ENCODE peak calls at places on chromosomes 4 and X, in five cellular contexts. O is OCI-LY7, Z is GM12865, F is astrocyte of the cerebellum, R is coronary artery. D is an unnamed sample.

GRCh38 chrX:52422884-52423283 is 54.1 kb downstream of the XAGE2 start:
- DNase-seq in Z (no peak), F (peak), R (no peak), O (no peak), D (peak)

GRCh38 chr4:53592686-53593641 is 1.7 kb upstream of the LNX1 start:
- DNase-seq in R (no peak), O (no peak), Z (no peak), F (no peak), D (no peak)

GRCh38 chr4:140095694-140096482 is 58.1 kb downstream of the MAML3 start:
- DNase-seq in O (peak), R (no peak), F (peak), Z (no peak), D (peak)

GRCh38 chr4:121794505-121795192 is 6.5 kb upstream of the EXOSC9 start:
- DNase-seq in F (no peak), O (no peak), Z (no peak), R (no peak), D (peak)

GRCh38 chr4:72779256-72779655 is 210.2 kb upstream of the ADAMTS3 start:
- DNase-seq in O (no peak), F (peak), R (no peak), Z (no peak), D (peak)

GRCh38 chr4:40335508-40335860 is 351 bp downstream of the CHRNA9 start:
- DNase-seq in Z (no peak), F (no peak), R (no peak), O (no peak), D (peak)

GRCh38 chr4:182177166-182177565 is 66.0 kb upstream of the TENM3 start:
- DNase-seq in R (no peak), Z (no peak), F (no peak), O (no peak), D (peak)

GRCh38 chrX:132165651-132166050 is 37.8 kb upstream of the FRMD7 start:
- DNase-seq in R (no peak), F (no peak), Z (no peak), O (no peak), D (no peak)

GRCh38 chr4:20675786-20676185 is 24.5 kb upstream of the PACRGL start:
- DNase-seq in Z (no peak), R (no peak), F (no peak), O (no peak), D (no peak)

GRCh38 chrX:9530848-9531274 is 66.0 kb downstream of the TBL1X start:
- DNase-seq in Z (peak), R (peak), O (peak), F (peak), D (peak)

GRCh38 chrX:129522184-129523059 is 868 bp downstream of the SMARCA1 start:
- DNase-seq in Z (no peak), O (no peak), R (peak), F (no peak), D (peak)

GRCh38 chr4:52234539-52235174 is 183.6 kb downstream of the SPATA18 start:
- DNase-seq in F (peak), R (no peak), Z (no peak), O (no peak), D (peak)

GRCh38 chrX:3268804-3269203 is 77.6 kb downstream of the MXRA5 start:
- DNase-seq in R (no peak), O (no peak), F (no peak), Z (no peak), D (peak)
- H3K4me3 ChIP-seq in R (no peak), O (no peak), F (no peak), Z (no peak), D (no peak)

GRCh38 chr4:112910109-112910736 is 139.2 kb upstream of the ANK2 start:
- DNase-seq in F (peak), R (no peak), Z (no peak), O (no peak), D (peak)
- TF ChIP-seq CTCF in F (peak), R (no peak), Z (no peak), O (no peak), D (peak)

GRCh38 chr4:65508169-65508568 is 162.1 kb downstream of the EPHA5 start:
- DNase-seq in R (no peak), O (no peak), F (peak), Z (no peak), D (peak)

DNA sequence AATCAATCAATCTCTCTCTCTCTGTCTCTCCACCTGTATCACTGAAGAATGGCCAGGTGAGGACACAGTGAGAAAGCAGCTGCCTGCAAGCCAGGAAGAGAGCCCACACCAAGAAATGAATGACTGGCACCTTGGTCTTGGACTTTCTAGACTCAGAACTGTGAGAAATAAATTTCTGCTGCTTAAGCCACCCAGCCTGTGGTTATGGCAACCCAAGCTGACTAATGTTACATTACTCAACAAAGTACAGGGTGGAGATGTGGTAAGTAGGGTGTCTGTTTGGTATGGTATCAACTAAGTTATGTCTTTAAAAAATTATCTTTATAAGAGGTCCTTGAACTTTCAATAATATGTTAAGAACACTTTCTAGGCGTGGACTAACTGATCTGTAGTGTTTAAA is 159.3 kb downstream of the EPHA5 start:
- DNase-seq in F (no peak), Z (no peak), O (no peak), R (no peak), D (peak)
- H3K4me3 ChIP-seq in F (no peak), Z (no peak), O (no peak), R (no peak), D (no peak)

GRCh38 chrX:117996918-117997480 is 119.6 kb downstream of the KLHL13 start:
- DNase-seq in F (no peak), O (no peak), Z (peak), R (no peak), D (no peak)
- TF ChIP-seq CTCF in F (peak), O (peak), Z (peak), R (no peak), D (no peak)

GRCh38 chrX:11138498-11139390 is 27.6 kb downstream of the HCCS start:
- DNase-seq in F (no peak), O (no peak), R (no peak), Z (no peak), D (no peak)

GRCh38 chrX:11135483-11136185 is 24.5 kb downstream of the HCCS start:
- DNase-seq in O (no peak), R (no peak), F (no peak), Z (no peak), D (no peak)

DNA sequence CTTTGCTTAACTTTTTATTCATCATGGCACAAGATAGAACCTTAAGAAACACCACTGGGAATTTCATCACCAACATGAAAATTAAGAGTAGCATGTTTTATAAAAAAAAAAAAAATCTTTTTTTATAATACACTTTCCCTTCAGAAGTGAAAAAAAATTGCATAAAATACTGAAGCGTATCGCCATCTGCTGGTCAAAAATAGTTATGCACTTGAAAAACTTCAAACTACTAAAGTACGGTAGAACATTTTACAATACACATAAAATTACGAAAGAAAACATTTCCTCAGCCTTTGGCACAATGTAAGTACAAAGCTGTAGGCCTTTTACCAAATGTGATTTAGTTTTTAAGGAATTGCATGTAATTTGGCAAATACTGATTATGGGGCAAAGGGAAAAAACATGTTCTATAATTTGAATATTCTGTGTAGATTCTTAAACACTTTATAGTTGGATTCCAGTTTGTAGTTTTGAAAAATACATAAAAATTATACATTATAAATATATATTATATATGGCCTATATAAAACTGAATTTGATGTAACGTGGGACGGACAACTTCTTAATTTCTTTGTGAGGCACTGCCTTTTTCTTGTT is 26.5 kb downstream of the HCCS start:
- DNase-seq in R (no peak), F (peak), O (peak), Z (peak), D (peak)
- H3K4me3 ChIP-seq in R (no peak), F (no peak), O (no peak), Z (no peak), D (no peak)

DNA sequence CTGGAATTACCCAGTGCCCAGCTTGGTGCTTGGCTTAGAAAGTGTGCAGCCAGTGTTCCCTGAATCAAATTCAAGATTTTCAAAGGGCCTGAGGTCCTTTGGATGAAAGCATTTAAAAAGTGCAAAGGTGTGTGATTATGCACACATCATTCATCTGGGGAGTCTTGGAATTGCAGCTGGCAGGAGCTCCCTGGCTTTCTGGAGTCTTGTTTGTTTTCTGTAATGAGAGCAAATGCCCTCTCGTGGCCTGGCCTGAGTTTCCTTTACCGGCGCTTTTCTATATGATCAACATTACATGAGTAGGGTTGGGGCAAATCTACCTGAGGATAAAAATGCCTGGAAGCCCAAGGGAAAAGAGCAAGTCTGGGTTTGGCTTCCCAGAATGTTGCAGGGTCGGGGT is 24.6 kb upstream of the SORCS2 start:
- DNase-seq in F (no peak), R (no peak), Z (no peak), O (no peak), D (no peak)
- TF ChIP-seq CTCF in F (peak), R (no peak), Z (no peak), O (no peak), D (no peak)

DNA sequence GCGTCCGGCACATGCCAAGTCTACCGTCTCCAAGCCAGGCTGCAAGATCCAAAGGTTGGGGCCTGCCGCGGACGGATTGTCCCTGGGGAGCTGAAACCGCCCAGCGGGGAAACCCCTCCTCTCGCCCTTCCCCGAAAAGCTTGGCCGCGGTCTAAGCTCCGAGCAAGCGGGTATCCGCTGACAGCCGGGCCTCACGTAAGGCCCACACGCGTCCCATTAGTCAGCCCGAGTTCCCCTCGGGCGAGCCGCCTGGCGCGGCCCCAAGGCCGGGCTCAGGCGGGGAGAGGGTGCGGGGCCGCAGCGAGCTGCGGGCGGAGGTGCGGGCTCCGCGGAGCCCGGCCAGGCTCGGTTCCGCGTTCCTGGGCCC is 6.9 kb upstream of the BCOR start:
- DNase-seq in F (no peak), R (peak), Z (peak), O (peak), D (peak)
- H3K4me3 ChIP-seq in F (peak), R (peak), Z (peak), O (peak), D (peak)

DNA sequence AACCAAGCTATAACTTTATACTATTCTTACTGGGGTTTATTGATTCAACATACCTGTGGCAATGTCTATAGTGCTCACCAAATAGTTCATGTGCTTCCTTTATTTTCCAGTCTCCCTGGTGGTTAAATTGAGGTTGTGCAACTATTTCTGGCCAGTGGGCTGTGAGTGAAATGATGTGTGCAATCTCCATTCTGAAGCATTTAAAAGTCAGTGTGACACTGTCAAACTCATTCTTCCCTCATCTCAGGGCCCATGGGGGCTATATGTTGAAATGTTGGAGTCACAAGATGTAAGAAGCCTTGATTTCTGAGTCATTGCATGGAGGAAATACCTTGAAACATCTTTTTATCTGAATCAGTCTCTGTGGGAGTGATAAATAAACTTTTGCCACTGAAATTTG is 414.3 kb upstream of the RPS6KA3 start:
- DNase-seq in Z (no peak), O (no peak), F (no peak), R (no peak), D (peak)
- TF ChIP-seq CTCF in Z (no peak), O (no peak), F (no peak), R (no peak), D (peak)

GRCh38 chr4:184359905-184360304 is 114.4 kb downstream of the IRF2 start:
- DNase-seq in F (no peak), R (no peak), Z (no peak), O (no peak), D (no peak)
- H3K4me3 ChIP-seq in F (no peak), R (no peak), Z (no peak), O (no peak), D (no peak)

D was measured in AG10803.